ENCODE peak calls at places on chromosomes 5 and 9, in four cellular contexts. O is dorsolateral prefrontal cortex, L is activated T-cell treated with anti-CD3 and anti-CD28 coated beads for 48 hours, K is COLO829. W is an unnamed sample.

GRCh38 chr9:10534863-10535262 is 77.9 kb downstream of the PTPRD start:
- DNase-seq in L (no peak), K (no peak), O (no peak), W (no peak)

GRCh38 chr5:133565993-133566392 is 46.3 kb downstream of the FSTL4 start:
- DNase-seq in L (peak; percentile 7), O (no peak), K (peak; percentile 3), W (no peak)

GRCh38 chr5:71778678-71779276 is 59.7 kb downstream of the CARTPT start:
- DNase-seq in O (peak; percentile 32), K (peak; percentile 6), L (no peak), W (no peak)

GRCh38 chr5:43065384-43066230 is 25.5 kb upstream of the ANXA2R start:
- DNase-seq in O (peak; percentile 32), L (peak; percentile 55), K (no peak), W (peak; percentile 78)

GRCh38 chr5:181042722-181043121 is 2.7 kb downstream of the BTNL9 start:
- DNase-seq in K (no peak), L (no peak), O (no peak), W (no peak)

GRCh38 chr5:99156688-99157087 is 227.9 kb upstream of the CHD1 start:
- DNase-seq in L (no peak), K (no peak), O (no peak), W (no peak)

GRCh38 chr5:157857821-157858526 is 971 bp downstream of the CLINT1 start:
- DNase-seq in O (no peak), K (peak; percentile 48), L (no peak), W (no peak)

GRCh38 chr5:36523931-36524330 is 82.5 kb upstream of the SLC1A3 start:
- DNase-seq in L (no peak), K (no peak), O (no peak), W (no peak)

GRCh38 chr5:135319458-135319857 is 79.6 kb downstream of the MACROH2A1 start:
- DNase-seq in L (no peak), O (no peak), K (no peak), W (no peak)

GRCh38 chr5:159820692-159821091 is 95.6 kb upstream of the ADRA1B start:
- DNase-seq in O (no peak), K (no peak), L (no peak), W (no peak)

GRCh38 chr9:133340256-133340655 is 4.3 kb upstream of the SURF6 start:
- DNase-seq in L (no peak), O (no peak), K (no peak), W (no peak)

GRCh38 chr5:43039468-43040286 is 442 bp downstream of the ANXA2R start:
- DNase-seq in L (no peak), O (no peak), K (no peak), W (no peak)

GRCh38 chr9:137689745-137690529 is 71.1 kb downstream of the EHMT1 start:
- DNase-seq in O (no peak), K (no peak), L (no peak), W (no peak)

GRCh38 chr5:115735108-115735998 is 81.1 kb downstream of the CDO1 start:
- DNase-seq in O (peak; percentile 27), K (no peak), L (no peak), W (peak; percentile 4)

GRCh38 chr5:179791881-179792611 is 1.7 kb upstream of the LTC4S start:
- DNase-seq in K (no peak), L (no peak), O (no peak), W (no peak)

GRCh38 chr9:125541840-125542243 is 165.2 kb downstream of the MAPKAP1 start:
- DNase-seq in K (no peak), O (no peak), L (no peak), W (no peak)

GRCh38 chr5:170628691-170629565 is 125.1 kb downstream of the KCNIP1 start:
- DNase-seq in K (no peak), O (no peak), L (no peak), W (no peak)

GRCh38 chr5:11046160-11046559 is 285.1 kb upstream of the DAP start:
- DNase-seq in L (no peak), O (no peak), K (no peak), W (no peak)

GRCh38 chr9:130328349-130328801 is 62.8 kb downstream of the HMCN2 start:
- DNase-seq in K (no peak), O (no peak), L (no peak), W (no peak)

GRCh38 chr9:83630938-83631457 is 8.1 kb downstream of the IDNK start:
- DNase-seq in O (no peak), K (no peak), L (no peak), W (no peak)

GRCh38 chr9:105385372-105385985 is 62.4 kb upstream of the FSD1L start:
- DNase-seq in O (peak; percentile 60), L (no peak), K (peak; percentile 49), W (peak; percentile 6)

GRCh38 chr9:3525088-3525835 is 539 bp downstream of the RFX3 start:
- DNase-seq in O (peak; percentile 25), K (no peak), L (no peak), W (no peak)

GRCh38 chr5:4563400-4563799 is 576.7 kb upstream of the ADAMTS16 start:
- DNase-seq in O (no peak), K (no peak), L (no peak), W (no peak)

GRCh38 chr9:70392850-70393249 is 21.6 kb downstream of the KLF9 start:
- DNase-seq in K (no peak), L (no peak), O (no peak), W (no peak)

GRCh38 chr5:59266410-59266809 is 627.1 kb downstream of the PDE4D start:
- DNase-seq in O (no peak), K (no peak), L (no peak), W (no peak)

GRCh38 chr5:145473032-145473642 is 362.0 kb downstream of the PRELID2 start:
- DNase-seq in O (no peak), L (no peak), K (no peak), W (no peak)

GRCh38 chr5:33891731-33892418 is at the start of gene ADAMTS12:
- DNase-seq in O (no peak), L (no peak), K (no peak), W (no peak)

GRCh38 chr5:172412724-172413260 is 41.5 kb downstream of the SH3PXD2B start:
- DNase-seq in L (no peak), K (no peak), O (no peak), W (no peak)

GRCh38 chr5:71475788-71476384 is 20.4 kb downstream of the BDP1 start:
- DNase-seq in O (no peak), L (no peak), K (peak; percentile 32), W (no peak)

GRCh38 chr5:126849101-126849678 is 72.3 kb downstream of the LMNB1 start:
- DNase-seq in L (no peak), O (no peak), K (no peak), W (no peak)

GRCh38 chr5:97600486-97600885 is 417.4 kb upstream of the RIOK2 start:
- DNase-seq in K (no peak), L (no peak), O (no peak), W (no peak)

GRCh38 chr5:94692610-94693009 is 74.1 kb downstream of the SLF1 start:
- DNase-seq in L (no peak), K (no peak), O (no peak), W (no peak)